ENCODE peak calls at places on chromosome 16, in eight cellular contexts. M is NCI-H1105; D is NCI-H1436; X is naive thymus-derived CD4-positive, alpha-beta T cell; H is DMS153; F is effector memory CD8-positive, alpha-beta T cell; P is EL; C is esophagus muscularis mucosa. B is an unnamed sample.

GRCh38 chr16:59412275-59412841 is 678.2 kb upstream of the GOT2 start:
- DNase-seq in X (no peak), C (no peak), M (no peak), P (peak), D (no peak), H (no peak), F (no peak), B (no peak)

GRCh38 chr16:67571464-67571863 is 9.1 kb downstream of the CTCF start:
- DNase-seq in C (no peak), H (no peak), D (no peak), F (no peak), M (no peak), P (peak), X (no peak), B (no peak)

GRCh38 chr16:71311553-71312158 is 22.5 kb upstream of the CMTR2 start:
- DNase-seq in C (no peak), F (peak), D (peak), H (no peak), M (no peak), P (no peak), X (peak), B (no peak)

GRCh38 chr16:81319221-81319912 is 4.6 kb downstream of the GAN start:
- DNase-seq in M (no peak), P (peak), H (no peak), X (no peak), C (no peak), F (no peak), D (no peak), B (no peak)

GRCh38 chr16:720507-720989 is 398 bp upstream of the ANTKMT start:
- DNase-seq in C (no peak), M (no peak), P (peak), F (no peak), X (no peak), H (no peak), D (no peak), B (no peak)

GRCh38 chr16:84048871-84049270 is 6.3 kb upstream of the SLC38A8 start:
- DNase-seq in P (no peak), D (no peak), C (no peak), M (no peak), X (no peak), H (no peak), F (no peak), B (no peak)

GRCh38 chr16:1154291-1154886 is 1.5 kb downstream of the CACNA1H start:
- DNase-seq in X (no peak), D (no peak), C (no peak), H (no peak), M (no peak), F (no peak), P (no peak), B (no peak)

GRCh38 chr16:89906141-89907025 is 12.3 kb upstream of the MC1R start:
- DNase-seq in M (no peak), H (no peak), F (no peak), P (no peak), X (no peak), D (no peak), C (no peak), B (no peak)

B was measured in CD4-positive, CD25-positive, alpha-beta regulatory T cell.